ENCODE peak calls at places on chromosomes 7 and 10, in nine cellular contexts. One of them, this sample, is unnamed.

GRCh38 chr7:16688249-16688648 is 42.3 kb downstream of the BZW2 start:
- DNase-seq in CD4-positive, CD25-positive, alpha-beta regulatory T cell: no peak
- DNase-seq in Panc1: no peak
- DNase-seq in breast epithelium: no peak
- DNase-seq in IMR-90: no peak
- DNase-seq in GM23248: peak
- DNase-seq in CD8-positive, alpha-beta memory T cell: no peak
- DNase-seq in CD8-positive, alpha-beta T cell: no peak
- DNase-seq in left ventricle myocardium inferior: no peak
- DNase-seq in this sample: no peak

GRCh38 chr10:113006656-113007342 is 56.8 kb downstream of the TCF7L2 start:
- DNase-seq in GM23248: no peak
- DNase-seq in CD8-positive, alpha-beta memory T cell: peak
- DNase-seq in left ventricle myocardium inferior: no peak
- DNase-seq in Panc1: no peak
- DNase-seq in breast epithelium: no peak
- DNase-seq in CD4-positive, CD25-positive, alpha-beta regulatory T cell: no peak
- DNase-seq in CD8-positive, alpha-beta T cell: no peak
- DNase-seq in IMR-90: no peak
- DNase-seq in this sample: no peak

GRCh38 chr7:101880536-101881443 is 63.4 kb downstream of the CUX1 start:
- DNase-seq in IMR-90: peak
- DNase-seq in CD8-positive, alpha-beta T cell: no peak
- DNase-seq in GM23248: peak
- DNase-seq in Panc1: peak
- DNase-seq in CD8-positive, alpha-beta memory T cell: no peak
- DNase-seq in CD4-positive, CD25-positive, alpha-beta regulatory T cell: no peak
- DNase-seq in left ventricle myocardium inferior: no peak
- DNase-seq in breast epithelium: no peak
- DNase-seq in this sample: peak

GRCh38 chr10:104267721-104268690 is 978 bp upstream of the GSTO2 start:
- DNase-seq in GM23248: no peak
- DNase-seq in Panc1: no peak
- DNase-seq in left ventricle myocardium inferior: no peak
- DNase-seq in CD8-positive, alpha-beta memory T cell: no peak
- DNase-seq in breast epithelium: no peak
- DNase-seq in CD8-positive, alpha-beta T cell: no peak
- DNase-seq in IMR-90: no peak
- DNase-seq in CD4-positive, CD25-positive, alpha-beta regulatory T cell: no peak
- DNase-seq in this sample: no peak

GRCh38 chr7:114937422-114937821 is 15.5 kb downstream of the MDFIC start:
- DNase-seq in left ventricle myocardium inferior: no peak
- DNase-seq in breast epithelium: no peak
- DNase-seq in Panc1: no peak
- DNase-seq in CD8-positive, alpha-beta memory T cell: no peak
- DNase-seq in CD8-positive, alpha-beta T cell: no peak
- DNase-seq in CD4-positive, CD25-positive, alpha-beta regulatory T cell: no peak
- DNase-seq in GM23248: no peak
- DNase-seq in IMR-90: no peak
- DNase-seq in this sample: no peak

GRCh38 chr10:110448682-110449418 is 48.9 kb upstream of the DUSP5 start:
- DNase-seq in CD8-positive, alpha-beta T cell: no peak
- DNase-seq in Panc1: no peak
- DNase-seq in CD8-positive, alpha-beta memory T cell: no peak
- DNase-seq in GM23248: no peak
- DNase-seq in CD4-positive, CD25-positive, alpha-beta regulatory T cell: no peak
- DNase-seq in IMR-90: no peak
- DNase-seq in left ventricle myocardium inferior: no peak
- DNase-seq in breast epithelium: no peak
- DNase-seq in this sample: no peak

GRCh38 chr10:49179699-49180511 is 8.3 kb downstream of the TMEM273 start:
- DNase-seq in left ventricle myocardium inferior: no peak
- DNase-seq in breast epithelium: no peak
- DNase-seq in IMR-90: no peak
- DNase-seq in CD8-positive, alpha-beta memory T cell: no peak
- DNase-seq in GM23248: no peak
- DNase-seq in CD4-positive, CD25-positive, alpha-beta regulatory T cell: no peak
- DNase-seq in CD8-positive, alpha-beta T cell: no peak
- DNase-seq in Panc1: no peak
- DNase-seq in this sample: no peak

GRCh38 chr7:7504910-7505704 is 30.6 kb downstream of the COL28A1 start:
- DNase-seq in CD8-positive, alpha-beta T cell: no peak
- DNase-seq in Panc1: no peak
- DNase-seq in CD8-positive, alpha-beta memory T cell: no peak
- DNase-seq in GM23248: no peak
- DNase-seq in left ventricle myocardium inferior: no peak
- DNase-seq in breast epithelium: no peak
- DNase-seq in IMR-90: no peak
- DNase-seq in CD4-positive, CD25-positive, alpha-beta regulatory T cell: no peak
- DNase-seq in this sample: no peak

GRCh38 chr7:104136981-104137380 is 70.8 kb downstream of the ORC5 start:
- DNase-seq in IMR-90: no peak
- DNase-seq in GM23248: no peak
- DNase-seq in CD8-positive, alpha-beta memory T cell: no peak
- DNase-seq in CD8-positive, alpha-beta T cell: no peak
- DNase-seq in left ventricle myocardium inferior: no peak
- DNase-seq in CD4-positive, CD25-positive, alpha-beta regulatory T cell: no peak
- DNase-seq in breast epithelium: no peak
- DNase-seq in Panc1: no peak
- DNase-seq in this sample: no peak

GRCh38 chr7:104135760-104136558 is 71.9 kb downstream of the ORC5 start:
- DNase-seq in breast epithelium: no peak
- DNase-seq in Panc1: no peak
- DNase-seq in CD8-positive, alpha-beta T cell: no peak
- DNase-seq in left ventricle myocardium inferior: no peak
- DNase-seq in CD4-positive, CD25-positive, alpha-beta regulatory T cell: no peak
- DNase-seq in CD8-positive, alpha-beta memory T cell: no peak
- DNase-seq in IMR-90: no peak
- DNase-seq in GM23248: no peak
- DNase-seq in this sample: no peak

GRCh38 chr7:104130726-104131125 is 77.1 kb downstream of the ORC5 start:
- DNase-seq in CD8-positive, alpha-beta T cell: no peak
- DNase-seq in IMR-90: no peak
- DNase-seq in breast epithelium: no peak
- DNase-seq in CD4-positive, CD25-positive, alpha-beta regulatory T cell: no peak
- DNase-seq in CD8-positive, alpha-beta memory T cell: no peak
- DNase-seq in GM23248: no peak
- DNase-seq in left ventricle myocardium inferior: no peak
- DNase-seq in Panc1: no peak
- DNase-seq in this sample: no peak

GRCh38 chr7:104136561-104136960 is 71.3 kb downstream of the ORC5 start:
- DNase-seq in Panc1: no peak
- DNase-seq in breast epithelium: no peak
- DNase-seq in CD8-positive, alpha-beta memory T cell: no peak
- DNase-seq in left ventricle myocardium inferior: no peak
- DNase-seq in CD8-positive, alpha-beta T cell: no peak
- DNase-seq in IMR-90: no peak
- DNase-seq in CD4-positive, CD25-positive, alpha-beta regulatory T cell: no peak
- DNase-seq in GM23248: no peak
- DNase-seq in this sample: no peak

DNA sequence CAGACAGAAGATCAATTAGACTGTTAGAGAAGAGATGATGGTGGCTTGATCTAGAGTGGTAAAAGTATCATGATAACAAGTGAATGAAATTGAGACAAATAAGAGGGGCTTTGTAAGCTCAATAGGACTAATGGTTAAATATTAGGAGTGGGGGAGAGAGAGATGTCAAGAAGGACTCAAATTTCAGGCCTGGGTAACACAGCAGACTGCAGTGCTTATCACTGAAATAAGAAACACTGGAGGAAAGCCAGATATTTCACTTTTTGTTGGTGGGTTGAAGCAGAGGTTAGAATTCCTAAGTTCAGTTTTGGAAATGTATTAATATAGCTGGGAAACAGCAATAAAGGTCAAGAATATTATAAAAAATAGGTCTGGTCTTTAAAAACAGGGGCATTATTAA is 74.6 kb downstream of the ORC5 start:
- DNase-seq in GM23248: no peak
- DNase-seq in IMR-90: no peak
- DNase-seq in CD4-positive, CD25-positive, alpha-beta regulatory T cell: no peak
- DNase-seq in Panc1: no peak
- DNase-seq in CD8-positive, alpha-beta T cell: no peak
- DNase-seq in left ventricle myocardium inferior: no peak
- DNase-seq in CD8-positive, alpha-beta memory T cell: no peak
- DNase-seq in breast epithelium: no peak
- DNase-seq in this sample: no peak
- H3K27ac ChIP-seq in GM23248: no peak
- H3K27ac ChIP-seq in IMR-90: no peak
- H3K27ac ChIP-seq in CD4-positive, CD25-positive, alpha-beta regulatory T cell: no peak
- H3K27ac ChIP-seq in Panc1: no peak
- H3K27ac ChIP-seq in CD8-positive, alpha-beta T cell: no peak
- H3K27ac ChIP-seq in left ventricle myocardium inferior: no peak
- H3K27ac ChIP-seq in CD8-positive, alpha-beta memory T cell: no peak
- H3K27ac ChIP-seq in breast epithelium: no peak
- H3K27ac ChIP-seq in this sample: no peak

GRCh38 chr10:132044803-132045202 is 20.9 kb upstream of the JAKMIP3 start:
- DNase-seq in GM23248: no peak
- DNase-seq in CD4-positive, CD25-positive, alpha-beta regulatory T cell: no peak
- DNase-seq in CD8-positive, alpha-beta T cell: no peak
- DNase-seq in breast epithelium: no peak
- DNase-seq in Panc1: no peak
- DNase-seq in CD8-positive, alpha-beta memory T cell: no peak
- DNase-seq in left ventricle myocardium inferior: no peak
- DNase-seq in IMR-90: no peak
- DNase-seq in this sample: no peak
- H3K4me3 ChIP-seq in GM23248: no peak
- H3K4me3 ChIP-seq in CD4-positive, CD25-positive, alpha-beta regulatory T cell: no peak
- H3K4me3 ChIP-seq in CD8-positive, alpha-beta T cell: no peak
- H3K4me3 ChIP-seq in breast epithelium: no peak
- H3K4me3 ChIP-seq in Panc1: no peak
- H3K4me3 ChIP-seq in CD8-positive, alpha-beta memory T cell: no peak
- H3K4me3 ChIP-seq in left ventricle myocardium inferior: no peak
- H3K4me3 ChIP-seq in IMR-90: no peak
- H3K4me3 ChIP-seq in this sample: no peak

DNA sequence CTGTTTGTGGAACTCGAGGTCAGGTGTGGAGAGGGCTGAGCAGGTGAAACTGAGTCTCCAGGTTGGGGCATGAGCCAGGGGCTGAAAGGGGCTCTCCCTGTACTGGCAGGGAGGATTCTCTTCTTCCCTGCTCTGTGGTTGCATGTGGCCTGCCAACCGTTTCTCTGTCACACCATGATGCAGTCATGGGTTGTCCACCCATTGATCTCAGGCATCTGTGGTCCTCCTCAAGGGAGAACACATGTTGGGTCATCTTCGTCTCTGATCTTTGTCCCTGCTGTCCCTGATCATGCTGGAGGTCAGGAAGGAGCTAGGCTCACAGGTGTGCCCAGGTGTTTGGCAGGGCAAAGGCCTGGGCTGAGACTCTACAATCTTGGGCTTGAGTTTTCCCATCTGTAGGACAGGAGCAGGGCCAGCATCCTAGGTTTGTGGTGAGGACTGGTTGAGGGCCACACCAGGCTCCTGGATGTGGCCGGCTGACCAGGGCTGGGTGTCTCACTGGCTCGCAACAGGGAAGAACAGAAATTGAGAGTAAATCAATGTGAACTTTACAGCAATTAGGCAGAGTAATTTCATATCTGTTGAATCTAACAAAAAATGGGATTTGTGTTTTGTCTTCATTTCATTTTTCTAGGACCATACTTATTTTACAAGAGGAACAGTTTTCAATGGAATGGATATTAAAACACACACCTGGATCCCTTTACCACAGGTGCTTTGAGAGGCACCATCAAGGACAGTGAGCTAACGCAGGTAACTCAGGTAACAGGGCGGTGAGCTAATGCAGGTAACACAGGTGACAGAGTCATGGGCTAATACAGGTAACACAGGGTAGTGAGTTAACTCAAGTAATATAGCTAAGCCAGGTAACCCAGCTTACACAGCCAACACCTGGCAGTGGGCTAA is 58.5 kb upstream of the IGFBP3 start:
- DNase-seq in CD4-positive, CD25-positive, alpha-beta regulatory T cell: no peak
- DNase-seq in GM23248: peak
- DNase-seq in breast epithelium: no peak
- DNase-seq in IMR-90: no peak
- DNase-seq in Panc1: no peak
- DNase-seq in CD8-positive, alpha-beta T cell: no peak
- DNase-seq in CD8-positive, alpha-beta memory T cell: no peak
- DNase-seq in left ventricle myocardium inferior: no peak
- DNase-seq in this sample: no peak
- H3K27ac ChIP-seq in CD4-positive, CD25-positive, alpha-beta regulatory T cell: no peak
- H3K27ac ChIP-seq in GM23248: peak
- H3K27ac ChIP-seq in breast epithelium: peak
- H3K27ac ChIP-seq in IMR-90: peak
- H3K27ac ChIP-seq in Panc1: peak
- H3K27ac ChIP-seq in CD8-positive, alpha-beta T cell: no peak
- H3K27ac ChIP-seq in CD8-positive, alpha-beta memory T cell: no peak
- H3K27ac ChIP-seq in left ventricle myocardium inferior: no peak
- H3K27ac ChIP-seq in this sample: no peak

GRCh38 chr7:105389889-105390288 is 1.2 kb upstream of the SRPK2 start:
- DNase-seq in left ventricle myocardium inferior: no peak
- DNase-seq in CD8-positive, alpha-beta T cell: no peak
- DNase-seq in CD8-positive, alpha-beta memory T cell: no peak
- DNase-seq in CD4-positive, CD25-positive, alpha-beta regulatory T cell: no peak
- DNase-seq in GM23248: no peak
- DNase-seq in breast epithelium: no peak
- DNase-seq in IMR-90: no peak
- DNase-seq in Panc1: no peak
- DNase-seq in this sample: no peak

GRCh38 chr7:105391429-105391828 is 2.7 kb upstream of the SRPK2 start:
- DNase-seq in left ventricle myocardium inferior: no peak
- DNase-seq in CD8-positive, alpha-beta memory T cell: no peak
- DNase-seq in breast epithelium: no peak
- DNase-seq in IMR-90: no peak
- DNase-seq in CD4-positive, CD25-positive, alpha-beta regulatory T cell: no peak
- DNase-seq in Panc1: no peak
- DNase-seq in CD8-positive, alpha-beta T cell: no peak
- DNase-seq in GM23248: no peak
- DNase-seq in this sample: no peak

GRCh38 chr7:105389090-105389650 is 449 bp upstream of the SRPK2 start:
- DNase-seq in Panc1: no peak
- DNase-seq in CD8-positive, alpha-beta memory T cell: peak
- DNase-seq in left ventricle myocardium inferior: peak
- DNase-seq in CD4-positive, CD25-positive, alpha-beta regulatory T cell: no peak
- DNase-seq in CD8-positive, alpha-beta T cell: no peak
- DNase-seq in GM23248: peak
- DNase-seq in IMR-90: peak
- DNase-seq in breast epithelium: no peak
- DNase-seq in this sample: no peak

GRCh38 chr7:105388373-105389089 is at the start of gene SRPK2:
- DNase-seq in CD4-positive, CD25-positive, alpha-beta regulatory T cell: peak
- DNase-seq in left ventricle myocardium inferior: peak
- DNase-seq in Panc1: no peak
- DNase-seq in CD8-positive, alpha-beta memory T cell: peak
- DNase-seq in CD8-positive, alpha-beta T cell: peak
- DNase-seq in breast epithelium: peak
- DNase-seq in GM23248: peak
- DNase-seq in IMR-90: peak
- DNase-seq in this sample: peak

DNA sequence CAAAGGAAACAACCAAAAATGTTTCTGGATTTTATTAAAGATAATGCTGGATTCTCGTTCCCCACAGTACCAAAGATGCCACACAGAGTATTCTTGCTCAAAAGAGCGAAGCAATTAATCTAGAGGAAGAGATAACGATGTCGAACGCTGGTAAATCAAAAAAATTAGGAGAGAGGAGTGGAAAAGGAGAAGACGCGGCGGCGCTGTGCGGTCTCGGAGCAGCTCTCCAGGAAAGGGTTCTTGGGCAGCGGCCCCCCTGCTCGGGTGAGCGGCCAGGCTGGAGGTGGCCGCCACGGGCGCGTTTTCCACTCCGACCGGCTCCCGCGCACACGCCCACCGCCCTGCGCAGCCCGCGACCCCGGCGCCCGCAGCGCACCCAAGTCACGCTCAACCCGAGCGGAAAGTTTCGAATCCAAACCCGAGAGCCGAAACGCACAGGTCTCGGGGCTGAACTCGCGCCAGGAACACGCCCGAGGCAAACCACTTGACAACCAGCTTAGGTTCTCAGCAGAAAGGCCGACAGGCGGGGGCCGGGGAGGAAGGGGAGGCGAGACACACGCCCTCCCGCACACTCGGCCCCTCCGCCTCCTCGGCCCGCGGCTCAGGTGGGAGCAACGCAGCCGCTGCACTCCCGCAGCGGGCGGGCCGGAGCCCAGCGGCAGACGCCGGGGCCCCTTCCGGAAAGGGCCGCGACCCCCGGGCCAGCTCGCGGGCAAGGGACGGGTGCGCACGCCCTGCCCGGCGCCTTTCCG is 924 bp downstream of the SRPK2 start:
- DNase-seq in GM23248: peak
- DNase-seq in CD8-positive, alpha-beta T cell: peak
- DNase-seq in Panc1: no peak
- DNase-seq in CD4-positive, CD25-positive, alpha-beta regulatory T cell: peak
- DNase-seq in breast epithelium: peak
- DNase-seq in CD8-positive, alpha-beta memory T cell: peak
- DNase-seq in left ventricle myocardium inferior: peak
- DNase-seq in IMR-90: peak
- DNase-seq in this sample: peak
- H3K4me3 ChIP-seq in GM23248: peak
- H3K4me3 ChIP-seq in CD8-positive, alpha-beta T cell: peak
- H3K4me3 ChIP-seq in Panc1: peak
- H3K4me3 ChIP-seq in CD4-positive, CD25-positive, alpha-beta regulatory T cell: peak
- H3K4me3 ChIP-seq in breast epithelium: peak
- H3K4me3 ChIP-seq in CD8-positive, alpha-beta memory T cell: peak
- H3K4me3 ChIP-seq in left ventricle myocardium inferior: peak
- H3K4me3 ChIP-seq in IMR-90: peak
- H3K4me3 ChIP-seq in this sample: peak